ENCODE peak calls at places on chromosome X, in six cellular contexts. U, D, C, N, O and B are unnamed samples.

GRCh38 chrX:103396186-103396585 is 19.8 kb downstream of the BEX3 start:
- DNase-seq in U (no peak), D (no peak), C (no peak), N (no peak), O (no peak), B (no peak)

GRCh38 chrX:22481436-22481835 is 208.7 kb downstream of the CBLL2 start:
- DNase-seq in U (no peak), D (no peak), C (no peak), N (no peak), O (no peak), B (no peak)

GRCh38 chrX:13029831-13030771 is 14.3 kb downstream of the FAM9C start:
- DNase-seq in U (no peak), D (no peak), C (no peak), N (no peak), O (no peak), B (no peak)

GRCh38 chrX:74536142-74537010 is 78.0 kb downstream of the RLIM start:
- DNase-seq in U (peak; percentile 8), D (peak; percentile 21), C (no peak), N (peak; percentile 32), O (peak; percentile 78), B (peak; percentile 3)

GRCh38 chrX:108735087-108735679 is 1.2 kb downstream of the IRS4 start:
- DNase-seq in U (no peak), D (no peak), C (no peak), N (no peak), O (no peak), B (no peak)

GRCh38 chrX:40511258-40511657 is 69.5 kb upstream of the ATP6AP2 start:
- DNase-seq in U (no peak), D (no peak), C (no peak), N (no peak), O (no peak), B (no peak)

GRCh38 chrX:19869195-19869594 is 18.2 kb downstream of the SH3KBP1 start:
- DNase-seq in U (no peak), D (no peak), C (no peak), N (no peak), O (no peak), B (no peak)

GRCh38 chrX:68691921-68692320 is 44.5 kb downstream of the STARD8 start:
- DNase-seq in U (no peak), D (no peak), C (no peak), N (no peak), O (no peak), B (no peak)